ENCODE peak calls at places on chromosomes 1 and 21, in nine cellular contexts. M, Y, J, G, T, D, U, E and Z are unnamed samples.

GRCh38 chr1:167524651-167525050 is 6.3 kb upstream of the CD247 start:
- DNase-seq in E (no peak), J (no peak), U (no peak), Y (no peak), M (no peak), D (no peak), T (no peak), G (no peak), Z (peak)

GRCh38 chr21:29305068-29305467 is 6.3 kb downstream of the BACH1 start:
- DNase-seq in T (no peak), M (no peak), G (no peak), U (no peak), D (no peak), J (no peak), Y (no peak), E (no peak), Z (no peak)

GRCh38 chr1:20343149-20343936 is 52.7 kb downstream of the VWA5B1 start:
- DNase-seq in E (peak), J (peak), T (no peak), U (peak), D (peak), M (no peak), G (no peak), Y (no peak), Z (no peak)

GRCh38 chr1:234957330-234958065 is 171.1 kb downstream of the TOMM20 start:
- DNase-seq in E (peak), T (peak), J (peak), Y (no peak), M (peak), U (peak), D (no peak), G (peak), Z (no peak)

GRCh38 chr1:15680131-15680530 is 4.0 kb upstream of the PLEKHM2 start:
- DNase-seq in M (no peak), U (peak), T (no peak), E (no peak), Y (peak), D (no peak), J (peak), G (peak), Z (no peak)

GRCh38 chr1:206735553-206736031 is 35.0 kb upstream of the IL19 start:
- DNase-seq in E (no peak), T (no peak), D (no peak), J (peak), Y (peak), G (peak), M (no peak), U (no peak), Z (no peak)

GRCh38 chr1:15730936-15731335 is 5.1 kb upstream of the SLC25A34 start:
- DNase-seq in M (no peak), U (no peak), T (no peak), G (no peak), E (no peak), J (no peak), Y (no peak), D (no peak), Z (no peak)

GRCh38 chr1:218281285-218281684 is 3.8 kb upstream of the RRP15 start:
- DNase-seq in G (no peak), Y (no peak), M (no peak), T (no peak), J (no peak), U (no peak), D (no peak), E (no peak), Z (no peak)

GRCh38 chr1:145871994-145872411 is 13.1 kb upstream of the PIAS3 start:
- DNase-seq in Y (no peak), U (no peak), D (peak), E (peak), G (peak), M (no peak), J (peak), T (no peak), Z (no peak)

GRCh38 chr1:83931658-83932253 is 67.2 kb downstream of the TTLL7 start:
- DNase-seq in U (peak), E (peak), J (peak), T (no peak), M (peak), D (no peak), Y (peak), G (peak), Z (no peak)

GRCh38 chr21:34603002-34603709 is 11.8 kb downstream of the RCAN1 start:
- DNase-seq in E (peak), D (peak), T (peak), U (peak), M (peak), G (peak), Y (peak), J (peak), Z (peak)

GRCh38 chr1:50516056-50516455 is 92.8 kb upstream of the DMRTA2 start:
- DNase-seq in E (no peak), M (no peak), G (no peak), J (no peak), U (no peak), Y (peak), D (no peak), T (no peak), Z (no peak)

GRCh38 chr1:232382671-232383070 is 247.3 kb downstream of the SIPA1L2 start:
- DNase-seq in E (no peak), T (no peak), U (no peak), J (no peak), Y (no peak), M (no peak), G (peak), D (no peak), Z (no peak)

GRCh38 chr1:166843769-166844596 is 4.7 kb downstream of the POGK start:
- DNase-seq in D (no peak), T (no peak), M (no peak), J (no peak), U (no peak), Y (no peak), G (peak), E (no peak), Z (peak)

GRCh38 chr1:211616231-211617031 is 37.5 kb upstream of the SLC30A1 start:
- DNase-seq in Y (no peak), T (no peak), E (no peak), M (no peak), J (no peak), U (no peak), D (no peak), G (peak), Z (no peak)

GRCh38 chr1:234643111-234643849 is 33.3 kb upstream of the IRF2BP2 start:
- DNase-seq in E (peak), D (no peak), G (no peak), J (no peak), M (no peak), T (peak), U (no peak), Y (no peak), Z (no peak)

GRCh38 chr1:29259802-29260441 is 23.6 kb downstream of the PTPRU start:
- DNase-seq in J (peak), U (peak), G (peak), M (no peak), D (no peak), E (peak), Y (no peak), T (no peak), Z (no peak)

GRCh38 chr1:220843481-220844011 is 35.7 kb upstream of the HLX start:
- DNase-seq in D (no peak), J (peak), E (peak), T (no peak), U (no peak), Y (peak), M (no peak), G (peak), Z (no peak)

GRCh38 chr1:230010618-230011332 is 56.3 kb upstream of the GALNT2 start:
- DNase-seq in D (no peak), T (no peak), G (peak), M (no peak), E (no peak), J (no peak), U (no peak), Y (no peak), Z (no peak)

GRCh38 chr1:154318386-154318785 is 2.5 kb upstream of the AQP10 start:
- DNase-seq in E (no peak), Y (no peak), G (no peak), D (no peak), J (no peak), M (no peak), U (no peak), T (no peak), Z (no peak)

GRCh38 chr1:3796215-3797193 is at the start of gene LRRC47:
- DNase-seq in D (peak), J (peak), G (peak), U (peak), M (peak), Y (peak), T (peak), E (peak), Z (peak)

GRCh38 chr1:110455151-110455550 is 4.2 kb downstream of the PROK1 start:
- DNase-seq in U (no peak), Y (no peak), E (no peak), M (no peak), G (peak), T (no peak), J (no peak), D (no peak), Z (no peak)

GRCh38 chr1:11564237-11564636 is 85.3 kb downstream of the DISP3 start:
- DNase-seq in E (no peak), D (no peak), U (no peak), G (no peak), J (no peak), T (no peak), Y (no peak), M (no peak), Z (no peak)

GRCh38 chr1:246527402-246528088 is 20.5 kb upstream of the SMYD3 start:
- DNase-seq in M (no peak), T (no peak), G (peak), D (no peak), U (no peak), Y (no peak), J (no peak), E (no peak), Z (no peak)

GRCh38 chr1:40987439-40988276 is 8.2 kb downstream of the CTPS1 start:
- DNase-seq in E (no peak), J (no peak), M (no peak), Y (no peak), U (no peak), T (no peak), D (no peak), G (no peak), Z (no peak)

GRCh38 chr1:79353224-79353623 is 346.7 kb upstream of the ADGRL4 start:
- DNase-seq in T (no peak), G (peak), Y (peak), E (peak), U (peak), D (no peak), J (peak), M (no peak), Z (no peak)

GRCh38 chr1:11833900-11834299 is 13.7 kb downstream of the NPPA start:
- DNase-seq in U (no peak), E (no peak), G (no peak), M (no peak), D (no peak), Y (no peak), T (no peak), J (no peak), Z (no peak)

GRCh38 chr1:58732087-58732486 is 32.2 kb upstream of the MYSM1 start:
- DNase-seq in G (peak), T (no peak), U (no peak), E (no peak), Y (no peak), D (no peak), M (no peak), J (peak), Z (no peak)

GRCh38 chr1:223341111-223341510 is 22.9 kb downstream of the SUSD4 start:
- DNase-seq in G (peak), J (peak), M (no peak), E (no peak), U (no peak), T (no peak), D (no peak), Y (peak), Z (no peak)

GRCh38 chr1:94863297-94863911 is 43.2 kb downstream of the SLC44A3 start:
- DNase-seq in G (peak), M (no peak), J (peak), Y (no peak), U (peak), D (no peak), E (no peak), T (no peak), Z (no peak)

GRCh38 chr21:44467859-44468195 is 12.5 kb downstream of the LRRC3 start:
- DNase-seq in U (no peak), T (no peak), E (no peak), Y (no peak), G (no peak), M (no peak), J (no peak), D (no peak), Z (no peak)

GRCh38 chr21:44463716-44464115 is 8.4 kb downstream of the LRRC3 start:
- DNase-seq in D (no peak), G (peak), E (no peak), Y (no peak), T (no peak), J (no peak), U (no peak), M (no peak), Z (no peak)

GRCh38 chr21:44466351-44466954 is 11.1 kb downstream of the LRRC3 start:
- DNase-seq in E (no peak), M (no peak), J (no peak), G (no peak), T (no peak), U (no peak), Y (no peak), D (no peak), Z (no peak)

GRCh38 chr21:44464351-44464750 is 9.0 kb downstream of the LRRC3 start:
- DNase-seq in Y (no peak), J (no peak), U (no peak), D (no peak), M (no peak), E (no peak), G (no peak), T (no peak), Z (no peak)

GRCh38 chr21:44466996-44467858 is 11.9 kb downstream of the LRRC3 start:
- DNase-seq in M (no peak), G (no peak), Y (no peak), T (no peak), U (no peak), E (no peak), J (no peak), D (no peak), Z (no peak)
- TF ChIP-seq CTCF in M (no peak), G (no peak), Y (no peak), T (no peak), U (no peak), E (no peak), J (no peak), D (no peak), Z (no peak)

GRCh38 chr1:202288177-202288576 is 53.6 kb downstream of the UBE2T start:
- DNase-seq in J (no peak), Y (no peak), E (no peak), U (no peak), T (no peak), D (no peak), G (no peak), M (no peak), Z (no peak)

GRCh38 chr1:202289009-202289408 is 52.7 kb downstream of the UBE2T start:
- DNase-seq in G (no peak), J (no peak), M (no peak), Y (no peak), E (no peak), U (no peak), T (no peak), D (no peak), Z (no peak)

GRCh38 chr1:202287196-202287595 is 54.5 kb downstream of the UBE2T start:
- DNase-seq in J (no peak), G (no peak), M (no peak), T (no peak), E (no peak), U (no peak), D (no peak), Y (no peak), Z (no peak)

GRCh38 chr1:202285908-202286307 is 55.8 kb downstream of the UBE2T start:
- DNase-seq in U (no peak), E (no peak), D (no peak), J (no peak), M (no peak), Y (no peak), T (no peak), G (no peak), Z (no peak)

DNA sequence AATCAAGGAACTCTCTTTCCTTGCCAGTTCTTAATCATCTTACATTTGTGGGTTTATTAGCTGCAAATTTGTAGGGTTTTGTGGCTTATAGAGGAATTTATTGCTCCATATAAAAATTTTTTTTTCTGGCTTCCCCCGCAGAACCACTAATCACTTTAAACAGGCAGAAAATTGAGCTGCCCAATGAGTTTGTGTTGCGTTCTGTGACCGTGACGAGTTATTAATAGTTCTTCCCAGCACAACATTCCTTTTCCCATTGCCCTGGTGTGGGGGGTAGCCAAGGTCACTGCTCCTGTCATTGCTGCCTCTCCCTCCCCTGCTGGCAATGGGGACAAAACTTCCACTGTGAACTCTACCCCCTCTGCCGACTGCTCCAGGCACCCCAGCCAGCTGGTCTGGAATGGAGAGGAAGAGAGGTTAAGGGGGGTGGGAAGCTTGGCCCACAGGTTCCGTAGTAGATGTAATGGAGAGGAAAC is 55.1 kb downstream of the UBE2T start:
- DNase-seq in E (no peak), G (peak), D (no peak), M (no peak), J (peak), Y (no peak), U (no peak), T (no peak), Z (no peak)
- TF ChIP-seq CTCF in E (no peak), G (peak), D (no peak), M (no peak), J (no peak), Y (peak), U (no peak), T (no peak), Z (peak)

GRCh38 chr1:173062156-173062938 is 11.6 kb upstream of the TNFSF18 start:
- DNase-seq in U (peak), M (no peak), E (no peak), Y (peak), G (peak), T (no peak), J (peak), D (no peak), Z (no peak)

GRCh38 chr1:173064011-173064410 is 13.3 kb upstream of the TNFSF18 start:
- DNase-seq in T (no peak), E (no peak), M (no peak), Y (no peak), U (no peak), G (peak), J (no peak), D (no peak), Z (no peak)
- TF ChIP-seq CTCF in T (no peak), E (no peak), M (no peak), Y (no peak), U (no peak), G (no peak), J (no peak), D (no peak), Z (no peak)

GRCh38 chr1:36383240-36383639 is 2.5 kb downstream of the STK40 start:
- DNase-seq in E (no peak), T (no peak), G (no peak), U (no peak), M (no peak), Y (no peak), D (no peak), J (no peak), Z (no peak)

GRCh38 chr1:36385410-36386261 is at the start of gene STK40:
- DNase-seq in J (peak), G (peak), D (peak), E (peak), U (peak), T (peak), M (peak), Y (peak), Z (peak)

GRCh38 chr1:36384542-36385409 is 948 bp downstream of the STK40 start:
- DNase-seq in D (peak), E (peak), J (peak), G (peak), Y (no peak), M (no peak), U (peak), T (peak), Z (no peak)

GRCh38 chr1:36387141-36387949 is 1.6 kb upstream of the STK40 start:
- DNase-seq in U (no peak), M (no peak), T (no peak), E (no peak), G (peak), Y (peak), D (no peak), J (peak), Z (no peak)

DNA sequence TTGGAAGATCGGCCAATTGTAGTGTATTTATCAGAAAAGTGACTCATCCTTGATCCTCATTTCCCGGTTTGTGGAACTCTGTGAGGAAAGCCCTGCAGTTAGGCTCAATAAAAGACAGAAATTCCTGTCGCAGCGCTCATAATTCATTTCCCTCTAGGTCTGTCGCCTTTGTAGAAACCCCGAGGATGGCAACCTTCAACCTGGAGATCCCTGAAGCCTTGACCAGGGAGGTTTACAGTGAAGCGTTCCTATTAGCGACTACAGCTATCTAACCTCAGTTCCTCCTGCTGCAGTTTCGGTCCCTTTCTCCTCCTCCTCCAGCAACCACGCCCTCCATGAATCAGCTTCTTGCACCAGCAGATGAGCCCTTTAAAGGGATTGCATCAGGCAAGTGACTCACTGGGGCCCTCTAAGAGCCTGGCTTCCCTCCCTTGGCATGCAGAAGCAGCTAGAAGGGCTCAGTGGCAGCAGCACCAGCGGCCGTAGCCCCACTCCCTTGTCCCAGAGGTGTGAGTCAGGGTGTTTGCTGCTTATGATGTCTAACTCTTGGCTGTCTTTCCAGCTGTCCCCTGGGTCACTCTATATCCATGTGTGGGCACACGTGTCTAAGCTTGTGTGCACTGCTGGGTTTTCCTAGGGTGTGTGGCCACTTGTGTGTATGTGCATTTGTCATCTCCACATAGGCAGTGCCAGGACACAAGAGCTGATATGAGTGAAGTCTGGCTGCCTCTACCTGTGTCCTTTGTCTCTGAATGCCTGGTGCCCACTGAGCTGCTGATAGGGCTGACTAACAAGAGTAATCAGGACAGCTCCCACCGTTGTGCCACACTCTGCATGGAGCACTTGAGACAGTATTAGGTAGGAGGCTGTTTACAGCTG is 777 bp upstream of the STK40 start:
- DNase-seq in T (peak), E (peak), D (peak), U (peak), G (peak), Y (peak), J (peak), M (peak), Z (peak)
- TF ChIP-seq CTCF in T (no peak), E (no peak), D (no peak), U (no peak), G (no peak), Y (peak), J (no peak), M (no peak), Z (no peak)

GRCh38 chr1:25837253-25837875 is 17.6 kb downstream of the MTFR1L start:
- DNase-seq in T (no peak), Y (no peak), M (no peak), E (no peak), U (peak), D (no peak), J (peak), G (no peak), Z (no peak)
- TF ChIP-seq CTCF in T (peak), Y (peak), M (peak), E (no peak), U (peak), D (no peak), J (peak), G (peak), Z (peak)

DNA sequence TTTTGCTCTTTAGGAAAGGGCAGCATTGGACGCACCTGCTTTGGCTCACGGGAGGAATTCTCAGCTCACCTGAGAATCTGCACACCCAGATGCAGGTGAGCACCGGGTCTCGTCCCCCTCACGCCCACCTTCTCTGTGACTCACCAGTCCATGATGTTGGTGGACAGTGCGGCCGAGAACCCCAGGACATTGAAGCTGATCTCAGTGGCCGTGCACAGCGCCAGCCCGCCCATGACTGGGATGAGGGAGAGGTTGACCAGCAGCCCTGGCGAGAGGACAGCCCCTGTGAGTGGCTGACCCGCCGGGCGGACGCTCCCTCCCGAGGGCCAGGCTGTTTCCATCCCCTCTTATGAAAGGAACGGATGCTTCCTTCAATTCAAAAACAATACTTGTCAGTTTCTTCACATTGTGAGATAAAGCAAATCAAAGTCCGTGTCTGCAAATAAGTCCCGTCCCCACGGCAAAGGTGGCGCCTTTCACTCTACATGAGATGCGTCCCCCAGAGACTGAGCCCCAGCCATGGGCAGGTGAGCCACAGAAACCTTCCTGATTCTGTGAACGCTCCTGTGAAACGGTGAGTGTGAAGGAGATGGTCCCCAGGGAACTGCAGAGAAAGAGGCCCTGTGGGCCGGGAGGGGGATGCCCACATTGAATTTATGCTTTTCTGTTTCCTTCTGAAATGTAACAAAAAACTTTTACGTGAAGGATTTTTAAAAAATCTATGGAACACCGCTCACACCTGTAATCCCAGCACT is 12.7 kb upstream of the CDK11B start:
- DNase-seq in T (no peak), Y (no peak), M (no peak), D (no peak), G (no peak), E (no peak), U (no peak), J (no peak), Z (no peak)
- TF ChIP-seq CTCF in T (no peak), Y (no peak), M (no peak), D (no peak), G (no peak), E (no peak), U (no peak), J (no peak), Z (no peak)